ENCODE peak calls at places on chromosomes 11 and 22, in seven cellular contexts. One of them, this sample, is unnamed.

GRCh38 chr11:66848671-66849500 is 5.6 kb downstream of the RCE1 start:
- DNase-seq in H9: no peak
- DNase-seq in IMR-90: no peak
- DNase-seq in mesendoderm: no peak
- DNase-seq in trophoblast cell: no peak
- DNase-seq in mesenchymal stem cell: no peak
- DNase-seq in H1: no peak
- DNase-seq in this sample: no peak

GRCh38 chr11:133893381-133893780 is 48.1 kb upstream of the SPATA19 start:
- DNase-seq in mesenchymal stem cell: no peak
- DNase-seq in H1: no peak
- DNase-seq in H9: peak
- DNase-seq in IMR-90: no peak
- DNase-seq in mesendoderm: no peak
- DNase-seq in trophoblast cell: no peak
- DNase-seq in this sample: no peak

GRCh38 chr11:83185767-83186166 is 7.7 kb upstream of the ANKRD42 start:
- DNase-seq in mesendoderm: no peak
- DNase-seq in H1: no peak
- DNase-seq in mesenchymal stem cell: no peak
- DNase-seq in trophoblast cell: no peak
- DNase-seq in H9: no peak
- DNase-seq in IMR-90: no peak
- DNase-seq in this sample: no peak

GRCh38 chr11:123100378-123101085 is 38.6 kb upstream of the HSPA8 start:
- DNase-seq in H1: no peak
- DNase-seq in mesendoderm: no peak
- DNase-seq in IMR-90: no peak
- DNase-seq in mesenchymal stem cell: no peak
- DNase-seq in trophoblast cell: no peak
- DNase-seq in H9: no peak
- DNase-seq in this sample: no peak

GRCh38 chr11:71452354-71453020 is 516 bp upstream of the NADSYN1 start:
- DNase-seq in IMR-90: peak
- DNase-seq in trophoblast cell: peak
- DNase-seq in mesendoderm: peak
- DNase-seq in mesenchymal stem cell: peak
- DNase-seq in H9: peak
- DNase-seq in H1: no peak
- DNase-seq in this sample: no peak

GRCh38 chr11:15149050-15149449 is 34.3 kb downstream of the INSC start:
- DNase-seq in trophoblast cell: no peak
- DNase-seq in mesendoderm: no peak
- DNase-seq in IMR-90: no peak
- DNase-seq in H9: no peak
- DNase-seq in mesenchymal stem cell: no peak
- DNase-seq in H1: no peak
- DNase-seq in this sample: no peak

GRCh38 chr11:3044004-3044403 is 13.2 kb downstream of the CARS1 start:
- DNase-seq in H9: no peak
- DNase-seq in H1: no peak
- DNase-seq in trophoblast cell: no peak
- DNase-seq in IMR-90: peak
- DNase-seq in mesendoderm: no peak
- DNase-seq in mesenchymal stem cell: peak
- DNase-seq in this sample: no peak

GRCh38 chr22:44137415-44137814 is 43.3 kb upstream of the PARVG start:
- DNase-seq in trophoblast cell: no peak
- DNase-seq in H9: no peak
- DNase-seq in mesenchymal stem cell: no peak
- DNase-seq in mesendoderm: no peak
- DNase-seq in H1: no peak
- DNase-seq in IMR-90: no peak
- DNase-seq in this sample: no peak

GRCh38 chr11:64152841-64153691 is 12.8 kb downstream of the MACROD1 start:
- DNase-seq in trophoblast cell: peak
- DNase-seq in IMR-90: peak
- DNase-seq in H1: no peak
- DNase-seq in mesendoderm: peak
- DNase-seq in mesenchymal stem cell: peak
- DNase-seq in H9: peak
- DNase-seq in this sample: peak

GRCh38 chr11:110850846-110851245 is 138.6 kb upstream of the ARHGAP20 start:
- DNase-seq in IMR-90: no peak
- DNase-seq in mesenchymal stem cell: peak
- DNase-seq in H1: no peak
- DNase-seq in mesendoderm: peak
- DNase-seq in H9: no peak
- DNase-seq in trophoblast cell: no peak
- DNase-seq in this sample: no peak

GRCh38 chr11:74468058-74468457 is 709 bp upstream of the KCNE3 start:
- DNase-seq in H1: no peak
- DNase-seq in mesenchymal stem cell: no peak
- DNase-seq in H9: no peak
- DNase-seq in mesendoderm: peak
- DNase-seq in trophoblast cell: no peak
- DNase-seq in IMR-90: no peak
- DNase-seq in this sample: no peak

GRCh38 chr11:18046116-18046777 is at the start of gene TPH1:
- DNase-seq in mesendoderm: peak
- DNase-seq in H1: peak
- DNase-seq in mesenchymal stem cell: peak
- DNase-seq in H9: peak
- DNase-seq in trophoblast cell: peak
- DNase-seq in IMR-90: peak
- DNase-seq in this sample: peak

GRCh38 chr11:45669956-45670355 is 4.5 kb upstream of the CHST1 start:
- DNase-seq in mesendoderm: no peak
- DNase-seq in H1: no peak
- DNase-seq in H9: no peak
- DNase-seq in trophoblast cell: no peak
- DNase-seq in IMR-90: no peak
- DNase-seq in mesenchymal stem cell: no peak
- DNase-seq in this sample: no peak

GRCh38 chr22:38715176-38715764 is 9.5 kb downstream of the GTPBP1 start:
- DNase-seq in mesenchymal stem cell: no peak
- DNase-seq in trophoblast cell: no peak
- DNase-seq in H1: no peak
- DNase-seq in mesendoderm: no peak
- DNase-seq in IMR-90: no peak
- DNase-seq in H9: no peak
- DNase-seq in this sample: no peak

GRCh38 chr11:112238041-112238440 is 11.8 kb downstream of the PTS start:
- DNase-seq in mesenchymal stem cell: no peak
- DNase-seq in trophoblast cell: no peak
- DNase-seq in mesendoderm: no peak
- DNase-seq in H9: no peak
- DNase-seq in H1: no peak
- DNase-seq in IMR-90: no peak
- DNase-seq in this sample: no peak

DNA sequence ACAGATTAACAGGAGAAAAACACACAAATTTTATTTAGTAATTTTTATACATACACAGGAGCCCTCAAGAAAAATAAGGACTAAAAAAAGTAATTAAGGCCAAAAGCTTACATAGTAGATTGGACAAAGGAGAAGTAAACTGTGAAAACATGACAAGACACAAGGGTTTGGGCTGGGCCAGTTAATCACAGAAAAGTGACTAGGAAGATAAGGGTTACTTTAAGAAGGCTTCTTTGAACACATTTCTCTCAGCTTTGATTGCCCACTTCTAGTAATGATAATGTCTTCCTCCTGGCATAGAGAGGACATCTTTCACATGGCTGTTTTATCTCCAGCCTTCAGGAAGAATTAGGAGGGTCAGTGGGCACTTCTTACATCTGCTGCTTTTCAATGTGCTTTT is 3.4 kb downstream of the RNF141 start:
- DNase-seq in mesendoderm: no peak
- DNase-seq in IMR-90: no peak
- DNase-seq in mesenchymal stem cell: no peak
- DNase-seq in trophoblast cell: no peak
- DNase-seq in H1: no peak
- DNase-seq in H9: no peak
- DNase-seq in this sample: no peak
- H3K4ac ChIP-seq in mesendoderm: no peak
- H3K4ac ChIP-seq in IMR-90: no peak
- H3K4ac ChIP-seq in mesenchymal stem cell: no peak
- H3K4ac ChIP-seq in trophoblast cell: no peak
- H3K4ac ChIP-seq in H1: no peak
- H3K4ac ChIP-seq in H9: no peak
- H3K4ac ChIP-seq in this sample: no peak

GRCh38 chr11:61616443-61616842 is 35.6 kb upstream of the SYT7 start:
- DNase-seq in H9: no peak
- DNase-seq in IMR-90: peak
- DNase-seq in trophoblast cell: no peak
- DNase-seq in mesenchymal stem cell: no peak
- DNase-seq in H1: no peak
- DNase-seq in mesendoderm: no peak
- DNase-seq in this sample: no peak
- H3K27ac ChIP-seq in H9: no peak
- H3K27ac ChIP-seq in IMR-90: no peak
- H3K27ac ChIP-seq in trophoblast cell: no peak
- H3K27ac ChIP-seq in mesenchymal stem cell: no peak
- H3K27ac ChIP-seq in H1: no peak
- H3K27ac ChIP-seq in mesendoderm: no peak
- H3K27ac ChIP-seq in this sample: no peak

GRCh38 chr11:78820722-78821121 is 246.1 kb upstream of the NARS2 start:
- DNase-seq in trophoblast cell: no peak
- DNase-seq in mesendoderm: no peak
- DNase-seq in H1: no peak
- DNase-seq in IMR-90: no peak
- DNase-seq in H9: no peak
- DNase-seq in mesenchymal stem cell: no peak
- DNase-seq in this sample: no peak

GRCh38 chr11:78812513-78813293 is 238.0 kb upstream of the NARS2 start:
- DNase-seq in mesendoderm: peak
- DNase-seq in trophoblast cell: peak
- DNase-seq in H9: peak
- DNase-seq in H1: no peak
- DNase-seq in IMR-90: peak
- DNase-seq in mesenchymal stem cell: peak
- DNase-seq in this sample: no peak

GRCh38 chr11:78818201-78818600 is 243.5 kb upstream of the NARS2 start:
- DNase-seq in H1: no peak
- DNase-seq in mesendoderm: no peak
- DNase-seq in mesenchymal stem cell: no peak
- DNase-seq in trophoblast cell: peak
- DNase-seq in IMR-90: no peak
- DNase-seq in H9: no peak
- DNase-seq in this sample: no peak

GRCh38 chr11:78811622-78812021 is 237.0 kb upstream of the NARS2 start:
- DNase-seq in IMR-90: peak
- DNase-seq in mesenchymal stem cell: no peak
- DNase-seq in H9: no peak
- DNase-seq in trophoblast cell: no peak
- DNase-seq in H1: no peak
- DNase-seq in mesendoderm: no peak
- DNase-seq in this sample: no peak

DNA sequence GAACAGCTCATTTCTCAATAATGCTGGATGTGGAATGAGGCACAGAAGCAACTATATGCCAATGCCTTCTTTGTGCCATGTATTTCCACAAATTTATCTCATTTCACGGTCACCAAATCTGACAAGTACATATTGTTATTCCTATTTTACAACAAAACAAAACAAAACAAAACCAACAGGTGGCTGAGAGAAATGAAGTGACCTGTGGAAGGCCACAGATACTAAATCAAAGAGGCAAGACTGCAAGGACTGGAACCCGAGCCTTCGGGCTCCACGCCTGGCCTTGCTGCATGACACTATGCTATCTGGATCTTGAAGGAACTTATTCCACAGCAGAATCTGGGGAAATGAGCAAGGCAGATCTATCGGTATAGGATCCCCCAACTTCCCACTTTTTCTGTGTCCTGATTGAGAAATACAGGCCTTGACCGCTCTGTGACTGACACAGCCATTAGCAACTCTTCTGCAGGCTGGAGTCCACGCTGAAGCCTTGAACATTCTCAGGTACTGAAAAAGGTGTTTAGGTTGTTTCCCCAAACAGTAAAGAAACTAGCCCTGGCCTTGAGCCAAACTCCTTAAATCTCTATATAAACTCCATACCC is 241.1 kb upstream of the NARS2 start:
- DNase-seq in trophoblast cell: no peak
- DNase-seq in H9: no peak
- DNase-seq in mesenchymal stem cell: no peak
- DNase-seq in IMR-90: no peak
- DNase-seq in H1: no peak
- DNase-seq in mesendoderm: no peak
- DNase-seq in this sample: no peak
- H3K4ac ChIP-seq in trophoblast cell: no peak
- H3K4ac ChIP-seq in H9: no peak
- H3K4ac ChIP-seq in mesenchymal stem cell: no peak
- H3K4ac ChIP-seq in IMR-90: no peak
- H3K4ac ChIP-seq in H1: no peak
- H3K4ac ChIP-seq in mesendoderm: no peak
- H3K4ac ChIP-seq in this sample: no peak

DNA sequence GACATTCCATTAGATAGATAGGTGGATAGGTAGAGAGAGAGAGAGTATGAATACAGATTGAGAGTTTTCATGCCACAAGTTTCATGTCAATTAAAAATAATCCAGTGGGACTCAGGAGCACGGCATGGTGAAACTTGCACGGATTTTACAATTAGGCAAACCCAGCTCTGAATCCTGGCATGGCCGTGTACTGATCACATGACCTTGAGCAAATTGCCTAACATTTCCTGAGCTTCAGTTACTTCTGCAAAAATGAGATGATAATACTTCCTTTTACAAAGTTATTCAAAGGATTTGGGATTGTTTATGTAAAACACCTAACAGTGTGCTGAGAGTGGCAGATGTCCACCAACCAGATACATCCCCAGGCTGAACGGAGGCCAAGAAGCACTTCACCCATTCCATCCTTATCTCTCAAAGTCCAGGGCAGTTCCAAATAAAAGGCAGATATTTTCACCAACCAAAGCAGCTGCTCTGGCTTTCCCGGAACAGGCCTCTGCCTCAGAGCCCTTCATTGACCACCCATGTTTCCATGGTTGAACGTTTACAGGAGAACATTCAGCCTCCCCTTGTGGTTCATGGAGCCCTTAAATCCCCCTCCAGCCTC is 17.9 kb downstream of the APLNR start:
- DNase-seq in mesenchymal stem cell: no peak
- DNase-seq in IMR-90: peak
- DNase-seq in H9: no peak
- DNase-seq in trophoblast cell: peak
- DNase-seq in H1: no peak
- DNase-seq in mesendoderm: no peak
- DNase-seq in this sample: no peak
- H3K27ac ChIP-seq in mesenchymal stem cell: no peak
- H3K27ac ChIP-seq in IMR-90: no peak
- H3K27ac ChIP-seq in H9: no peak
- H3K27ac ChIP-seq in trophoblast cell: no peak
- H3K27ac ChIP-seq in H1: no peak
- H3K27ac ChIP-seq in mesendoderm: no peak
- H3K27ac ChIP-seq in this sample: no peak

GRCh38 chr11:10911907-10912306 is 54.1 kb upstream of the ZBED5 start:
- DNase-seq in IMR-90: no peak
- DNase-seq in H1: no peak
- DNase-seq in H9: no peak
- DNase-seq in trophoblast cell: no peak
- DNase-seq in mesendoderm: no peak
- DNase-seq in mesenchymal stem cell: no peak
- DNase-seq in this sample: no peak
- H3K4ac ChIP-seq in IMR-90: no peak
- H3K4ac ChIP-seq in H1: no peak
- H3K4ac ChIP-seq in H9: no peak
- H3K4ac ChIP-seq in trophoblast cell: no peak
- H3K4ac ChIP-seq in mesendoderm: no peak
- H3K4ac ChIP-seq in mesenchymal stem cell: no peak
- H3K4ac ChIP-seq in this sample: no peak

This sample was measured in neuronal stem cell.